ENCODE peak calls at places on chromosomes 6 and 20, in seven cellular contexts. One of them, this sample, is unnamed. For H3K4me1, the result is how much of the 10 kb centered on the place peaks cover.

GRCh38 chr20:10328897-10329255 is 105.1 kb downstream of the MKKS start:
- DNase-seq in esophagus muscularis mucosa: no peak
- DNase-seq in HCT116: no peak
- DNase-seq in stomach: no peak
- DNase-seq in SK-N-SH: no peak
- DNase-seq in sigmoid colon: no peak
- DNase-seq in Panc1: no peak
- DNase-seq in this sample: no peak

GRCh38 chr6:36634317-36634716 is 40.2 kb downstream of the SRSF3 start:
- DNase-seq in stomach: no peak
- DNase-seq in SK-N-SH: no peak
- DNase-seq in HCT116: no peak
- DNase-seq in sigmoid colon: no peak
- DNase-seq in Panc1: no peak
- DNase-seq in esophagus muscularis mucosa: no peak
- DNase-seq in this sample: no peak

GRCh38 chr20:38250607-38251006 is 9.9 kb downstream of the KIAA1755 start:
- DNase-seq in SK-N-SH: no peak
- DNase-seq in HCT116: no peak
- DNase-seq in esophagus muscularis mucosa: no peak
- DNase-seq in Panc1: no peak
- DNase-seq in sigmoid colon: peak
- DNase-seq in stomach: no peak
- DNase-seq in this sample: no peak

GRCh38 chr6:166420351-166420750 is 37.6 kb upstream of the MPC1 start:
- DNase-seq in Panc1: no peak
- DNase-seq in stomach: no peak
- DNase-seq in esophagus muscularis mucosa: no peak
- DNase-seq in HCT116: no peak
- DNase-seq in SK-N-SH: no peak
- DNase-seq in sigmoid colon: no peak
- DNase-seq in this sample: no peak

GRCh38 chr6:33688006-33688405 is 23.5 kb downstream of the UQCC2 start:
- DNase-seq in esophagus muscularis mucosa: no peak
- DNase-seq in SK-N-SH: peak
- DNase-seq in HCT116: no peak
- DNase-seq in Panc1: no peak
- DNase-seq in sigmoid colon: no peak
- DNase-seq in stomach: no peak
- DNase-seq in this sample: no peak

GRCh38 chr6:157491571-157492232 is 110.7 kb downstream of the ZDHHC14 start:
- DNase-seq in sigmoid colon: no peak
- DNase-seq in SK-N-SH: no peak
- DNase-seq in esophagus muscularis mucosa: peak
- DNase-seq in Panc1: no peak
- DNase-seq in HCT116: no peak
- DNase-seq in stomach: no peak
- DNase-seq in this sample: no peak

GRCh38 chr20:48192109-48192508 is 406.8 kb upstream of the SULF2 start:
- DNase-seq in SK-N-SH: no peak
- DNase-seq in sigmoid colon: no peak
- DNase-seq in HCT116: no peak
- DNase-seq in esophagus muscularis mucosa: no peak
- DNase-seq in stomach: no peak
- DNase-seq in Panc1: no peak
- DNase-seq in this sample: no peak

GRCh38 chr20:64188682-64189529 is 24.7 kb downstream of the MYT1 start:
- DNase-seq in stomach: no peak
- DNase-seq in HCT116: peak
- DNase-seq in esophagus muscularis mucosa: no peak
- DNase-seq in sigmoid colon: no peak
- DNase-seq in SK-N-SH: peak
- DNase-seq in Panc1: no peak
- DNase-seq in this sample: no peak

GRCh38 chr6:157645201-157645795 is 177.7 kb upstream of the SNX9 start:
- DNase-seq in SK-N-SH: no peak
- DNase-seq in Panc1: no peak
- DNase-seq in sigmoid colon: peak
- DNase-seq in HCT116: no peak
- DNase-seq in esophagus muscularis mucosa: no peak
- DNase-seq in stomach: no peak
- DNase-seq in this sample: no peak

GRCh38 chr6:123594776-123595175 is 42.0 kb downstream of the TRDN start:
- DNase-seq in HCT116: no peak
- DNase-seq in esophagus muscularis mucosa: no peak
- DNase-seq in sigmoid colon: no peak
- DNase-seq in SK-N-SH: no peak
- DNase-seq in stomach: no peak
- DNase-seq in Panc1: no peak
- DNase-seq in this sample: no peak

GRCh38 chr20:38601216-38602184 is at the start of gene ARHGAP40:
- DNase-seq in esophagus muscularis mucosa: no peak
- DNase-seq in Panc1: no peak
- DNase-seq in HCT116: peak
- DNase-seq in SK-N-SH: peak
- DNase-seq in sigmoid colon: no peak
- DNase-seq in stomach: peak
- DNase-seq in this sample: peak

GRCh38 chr6:24897186-24897585 is 38.6 kb downstream of the RIPOR2 start:
- DNase-seq in sigmoid colon: no peak
- DNase-seq in Panc1: no peak
- DNase-seq in HCT116: no peak
- DNase-seq in esophagus muscularis mucosa: no peak
- DNase-seq in SK-N-SH: no peak
- DNase-seq in stomach: no peak
- DNase-seq in this sample: no peak

GRCh38 chr20:38680492-38681118 is 43.7 kb upstream of the SLC32A1 start:
- DNase-seq in HCT116: no peak
- DNase-seq in esophagus muscularis mucosa: no peak
- DNase-seq in SK-N-SH: no peak
- DNase-seq in stomach: no peak
- DNase-seq in Panc1: no peak
- DNase-seq in sigmoid colon: no peak
- DNase-seq in this sample: no peak

GRCh38 chr20:44615876-44616603 is 33.7 kb downstream of the PKIG start:
- DNase-seq in HCT116: no peak
- DNase-seq in esophagus muscularis mucosa: no peak
- DNase-seq in sigmoid colon: no peak
- DNase-seq in SK-N-SH: no peak
- DNase-seq in Panc1: no peak
- DNase-seq in stomach: no peak
- DNase-seq in this sample: no peak

GRCh38 chr6:170438402-170438753 is 114.7 kb downstream of the PSMB1 start:
- DNase-seq in Panc1: no peak
- DNase-seq in stomach: peak
- DNase-seq in sigmoid colon: peak
- DNase-seq in HCT116: peak
- DNase-seq in esophagus muscularis mucosa: peak
- DNase-seq in SK-N-SH: peak
- DNase-seq in this sample: peak

GRCh38 chr20:371755-372542 is 8.6 kb upstream of the TRIB3 start:
- DNase-seq in esophagus muscularis mucosa: no peak
- DNase-seq in sigmoid colon: peak
- DNase-seq in stomach: peak
- DNase-seq in SK-N-SH: no peak
- DNase-seq in Panc1: no peak
- DNase-seq in HCT116: peak
- DNase-seq in this sample: peak

GRCh38 chr20:48760403-48760889 is 67.4 kb downstream of the PREX1 start:
- DNase-seq in sigmoid colon: no peak
- DNase-seq in esophagus muscularis mucosa: no peak
- DNase-seq in Panc1: peak
- DNase-seq in SK-N-SH: no peak
- DNase-seq in HCT116: no peak
- DNase-seq in stomach: peak
- DNase-seq in this sample: no peak

GRCh38 chr20:20365593-20365992 is 2.3 kb upstream of the INSM1 start:
- DNase-seq in SK-N-SH: no peak
- DNase-seq in esophagus muscularis mucosa: no peak
- DNase-seq in sigmoid colon: no peak
- DNase-seq in Panc1: no peak
- DNase-seq in stomach: no peak
- DNase-seq in HCT116: no peak
- DNase-seq in this sample: no peak

GRCh38 chr6:78909391-78909790 is 42.0 kb downstream of the IRAK1BP1 start:
- DNase-seq in stomach: no peak
- DNase-seq in Panc1: no peak
- DNase-seq in sigmoid colon: no peak
- DNase-seq in SK-N-SH: no peak
- DNase-seq in esophagus muscularis mucosa: no peak
- DNase-seq in HCT116: no peak
- DNase-seq in this sample: no peak

GRCh38 chr6:6701864-6702263 is 113.3 kb downstream of the LY86 start:
- DNase-seq in sigmoid colon: peak
- DNase-seq in SK-N-SH: no peak
- DNase-seq in HCT116: no peak
- DNase-seq in stomach: no peak
- DNase-seq in Panc1: no peak
- DNase-seq in esophagus muscularis mucosa: no peak
- DNase-seq in this sample: no peak

GRCh38 chr20:3307078-3307477 is 68.1 kb upstream of the SLC4A11 start:
- DNase-seq in esophagus muscularis mucosa: no peak
- DNase-seq in SK-N-SH: no peak
- DNase-seq in Panc1: no peak
- DNase-seq in sigmoid colon: no peak
- DNase-seq in stomach: no peak
- DNase-seq in HCT116: no peak
- DNase-seq in this sample: no peak

GRCh38 chr20:31705191-31705590 is 17.5 kb downstream of the BCL2L1 start:
- DNase-seq in sigmoid colon: no peak
- DNase-seq in SK-N-SH: no peak
- DNase-seq in Panc1: no peak
- DNase-seq in HCT116: no peak
- DNase-seq in esophagus muscularis mucosa: no peak
- DNase-seq in stomach: no peak
- DNase-seq in this sample: no peak

GRCh38 chr20:31705598-31706597 is 16.8 kb downstream of the BCL2L1 start:
- DNase-seq in HCT116: no peak
- DNase-seq in Panc1: no peak
- DNase-seq in stomach: no peak
- DNase-seq in esophagus muscularis mucosa: no peak
- DNase-seq in SK-N-SH: no peak
- DNase-seq in sigmoid colon: no peak
- DNase-seq in this sample: no peak

GRCh38 chr20:31707258-31707615 is 15.4 kb downstream of the BCL2L1 start:
- DNase-seq in esophagus muscularis mucosa: no peak
- DNase-seq in SK-N-SH: no peak
- DNase-seq in Panc1: no peak
- DNase-seq in HCT116: no peak
- DNase-seq in sigmoid colon: no peak
- DNase-seq in stomach: no peak
- DNase-seq in this sample: no peak

GRCh38 chr20:31707994-31708744 is 14.5 kb downstream of the BCL2L1 start:
- DNase-seq in HCT116: no peak
- DNase-seq in stomach: peak
- DNase-seq in sigmoid colon: peak
- DNase-seq in Panc1: no peak
- DNase-seq in esophagus muscularis mucosa: no peak
- DNase-seq in SK-N-SH: no peak
- DNase-seq in this sample: no peak

DNA sequence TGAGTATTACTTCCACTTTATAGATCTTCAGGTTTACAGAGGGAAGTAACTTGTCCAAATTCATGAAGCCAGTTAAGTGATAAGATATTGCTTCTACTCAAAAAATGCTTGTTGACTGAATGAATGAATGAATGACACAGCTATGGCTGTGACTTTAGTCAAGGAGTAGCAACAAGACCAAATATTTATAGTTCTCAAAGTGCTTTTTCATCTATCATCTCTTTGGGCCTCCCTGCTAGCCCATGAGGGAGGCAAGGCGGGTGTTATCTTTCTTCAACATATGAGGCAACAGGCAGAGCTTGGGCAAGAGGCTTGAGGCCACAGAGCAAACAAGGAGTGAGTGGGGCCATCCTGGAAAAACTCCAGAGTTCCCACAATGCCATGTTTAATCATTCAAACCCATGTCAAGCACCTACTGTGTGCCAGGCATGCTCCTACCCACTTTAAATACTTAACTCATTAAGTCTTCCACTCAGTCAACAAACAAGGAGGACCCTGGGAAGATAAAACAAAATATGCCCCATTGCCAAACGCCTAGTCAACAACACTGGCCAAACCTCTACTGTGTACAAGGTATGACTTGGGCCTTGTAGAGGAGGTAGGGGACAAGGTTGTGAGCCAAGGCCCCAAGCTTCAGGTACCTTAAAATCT is 15.9 kb downstream of the BCL2L1 start:
- DNase-seq in sigmoid colon: no peak
- DNase-seq in stomach: no peak
- DNase-seq in Panc1: no peak
- DNase-seq in esophagus muscularis mucosa: no peak
- DNase-seq in SK-N-SH: no peak
- DNase-seq in HCT116: no peak
- DNase-seq in this sample: no peak
- H3K4me1 ChIP-seq in sigmoid colon: under half
- H3K4me1 ChIP-seq in stomach: half or more
- H3K4me1 ChIP-seq in Panc1: under half
- H3K4me1 ChIP-seq in esophagus muscularis mucosa: half or more
- H3K4me1 ChIP-seq in SK-N-SH: under half
- H3K4me1 ChIP-seq in HCT116: half or more
- H3K4me1 ChIP-seq in this sample: under half

DNA sequence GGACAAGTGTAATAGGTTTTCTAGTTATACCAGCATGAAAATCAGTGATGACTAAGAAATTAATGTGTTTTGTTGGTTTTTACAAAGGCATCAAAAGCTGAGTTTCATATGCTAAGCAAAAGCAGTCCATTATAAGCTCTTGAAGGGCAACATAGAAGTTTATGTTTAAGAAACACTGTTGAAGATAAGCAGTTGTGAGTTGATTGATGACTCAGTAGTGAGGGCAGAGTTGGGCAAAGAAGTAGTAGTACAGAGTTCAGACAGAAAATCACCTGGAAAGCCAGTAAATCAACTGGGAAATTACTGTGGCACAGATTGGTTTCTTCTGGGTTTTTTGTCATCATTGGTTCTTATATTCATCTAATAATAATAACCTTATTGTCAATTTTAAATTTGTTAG is 78.0 kb upstream of the SMIM8 start:
- DNase-seq in esophagus muscularis mucosa: no peak
- DNase-seq in stomach: no peak
- DNase-seq in HCT116: no peak
- DNase-seq in Panc1: no peak
- DNase-seq in sigmoid colon: no peak
- DNase-seq in SK-N-SH: no peak
- DNase-seq in this sample: no peak
- TF ChIP-seq POLR2AphosphoS5 in esophagus muscularis mucosa: no peak
- TF ChIP-seq POLR2AphosphoS5 in stomach: no peak
- TF ChIP-seq POLR2AphosphoS5 in HCT116: no peak
- TF ChIP-seq POLR2AphosphoS5 in Panc1: no peak
- TF ChIP-seq POLR2AphosphoS5 in sigmoid colon: no peak
- TF ChIP-seq POLR2AphosphoS5 in SK-N-SH: no peak
- TF ChIP-seq POLR2AphosphoS5 in this sample: no peak

GRCh38 chr20:46710149-46710913 is 882 bp downstream of the SLC2A10 start:
- DNase-seq in Panc1: no peak
- DNase-seq in SK-N-SH: no peak
- DNase-seq in HCT116: no peak
- DNase-seq in esophagus muscularis mucosa: no peak
- DNase-seq in sigmoid colon: no peak
- DNase-seq in stomach: no peak
- DNase-seq in this sample: no peak
- H3K4me3 ChIP-seq in Panc1: peak
- H3K4me3 ChIP-seq in SK-N-SH: peak
- H3K4me3 ChIP-seq in HCT116: no peak
- H3K4me3 ChIP-seq in esophagus muscularis mucosa: peak
- H3K4me3 ChIP-seq in sigmoid colon: peak
- H3K4me3 ChIP-seq in stomach: peak
- H3K4me3 ChIP-seq in this sample: peak

GRCh38 chr6:423799-424345 is 32.3 kb downstream of the IRF4 start:
- DNase-seq in stomach: no peak
- DNase-seq in Panc1: no peak
- DNase-seq in esophagus muscularis mucosa: no peak
- DNase-seq in SK-N-SH: no peak
- DNase-seq in HCT116: no peak
- DNase-seq in sigmoid colon: no peak
- DNase-seq in this sample: no peak
- H3K4me1 ChIP-seq in stomach: under half
- H3K4me1 ChIP-seq in Panc1: under half
- H3K4me1 ChIP-seq in esophagus muscularis mucosa: under half
- H3K4me1 ChIP-seq in SK-N-SH: under half
- H3K4me1 ChIP-seq in HCT116: under half
- H3K4me1 ChIP-seq in sigmoid colon: under half
- H3K4me1 ChIP-seq in this sample: under half

This sample was measured in prostate gland.